ENCODE peak calls at places on chromosomes 3 and 15, in six cellular contexts. W is OCI-LY7, F is transverse colon, S is mammary epithelial cell, R is lung, Q is endothelial cell of umbilical vein. B is an unnamed sample.

GRCh38 chr15:27091270-27091940 is 120.4 kb downstream of the GABRG3 start:
- DNase-seq in W (no peak), F (no peak), S (no peak), R (no peak), Q (no peak), B (no peak)

GRCh38 chr3:185021326-185021725 is 131.5 kb downstream of the C3orf70 start:
- DNase-seq in W (no peak), F (no peak), S (no peak), R (no peak), Q (no peak), B (no peak)

GRCh38 chr15:48458876-48459275 is 127.6 kb downstream of the DUT start:
- DNase-seq in W (no peak), F (no peak), S (no peak), R (no peak), Q (no peak), B (no peak)

GRCh38 chr3:183372911-183373310 is 55.5 kb downstream of the MCF2L2 start:
- DNase-seq in W (no peak), F (no peak), S (no peak), R (no peak), Q (no peak), B (no peak)

GRCh38 chr15:86362556-86362955 is 282.9 kb downstream of the AGBL1 start:
- DNase-seq in W (no peak), F (no peak), S (peak), R (no peak), Q (no peak), B (peak)

GRCh38 chr15:56886878-56887781 is 31.3 kb upstream of the TCF12 start:
- DNase-seq in W (peak), F (peak), S (peak), R (peak), Q (peak), B (peak)

GRCh38 chr3:72728958-72729467 is 119.2 kb downstream of the SHQ1 start:
- DNase-seq in W (no peak), F (no peak), S (no peak), R (no peak), Q (no peak), B (peak)

GRCh38 chr3:45597166-45597565 is 2.6 kb downstream of the LIMD1 start:
- DNase-seq in W (peak), F (peak), S (no peak), R (no peak), Q (no peak), B (no peak)

GRCh38 chr15:63233667-63234419 is 43.6 kb upstream of the APH1B start:
- DNase-seq in W (no peak), F (no peak), S (no peak), R (no peak), Q (peak), B (peak)

GRCh38 chr3:62379206-62379834 is 6.0 kb upstream of the FEZF2 start:
- DNase-seq in W (no peak), F (no peak), S (no peak), R (no peak), Q (no peak), B (no peak)

GRCh38 chr3:115982629-115983028 is 359.3 kb downstream of the GAP43 start:
- DNase-seq in W (no peak), F (no peak), S (no peak), R (no peak), Q (no peak), B (no peak)

GRCh38 chr3:170346481-170347125 is 10.9 kb upstream of the SKIL start:
- DNase-seq in W (no peak), F (no peak), S (peak), R (no peak), Q (no peak), B (peak)

GRCh38 chr3:149450281-149450680 is 24.2 kb upstream of the TM4SF4 start:
- DNase-seq in W (no peak), F (no peak), S (no peak), R (no peak), Q (no peak), B (no peak)

GRCh38 chr3:56595956-56596355 is 39.0 kb downstream of the CCDC66 start:
- DNase-seq in W (no peak), F (no peak), S (no peak), R (no peak), Q (no peak), B (no peak)

GRCh38 chr15:50979041-50979440 is 70.6 kb downstream of the AP4E1 start:
- DNase-seq in W (no peak), F (no peak), S (no peak), R (no peak), Q (no peak), B (no peak)

GRCh38 chr3:12940854-12941253 is 99.5 kb upstream of the RPL32 start:
- DNase-seq in W (no peak), F (no peak), S (no peak), R (no peak), Q (no peak), B (no peak)

GRCh38 chr15:72285927-72286516 is 13.7 kb upstream of the PARP6 start:
- DNase-seq in W (peak), F (peak), S (no peak), R (peak), Q (peak), B (peak)

GRCh38 chr15:98375513-98376360 is 272.6 kb upstream of the IGF1R start:
- DNase-seq in W (no peak), F (no peak), S (no peak), R (no peak), Q (no peak), B (no peak)

GRCh38 chr15:70345251-70346019 is 247.7 kb upstream of the TLE3 start:
- DNase-seq in W (no peak), F (no peak), S (no peak), R (peak), Q (no peak), B (no peak)

GRCh38 chr3:17639765-17640164 is 102.7 kb downstream of the TBC1D5 start:
- DNase-seq in W (no peak), F (no peak), S (peak), R (peak), Q (no peak), B (peak)

GRCh38 chr3:97821413-97821809 is 400 bp upstream of the CRYBG3 start:
- DNase-seq in W (no peak), F (peak), S (no peak), R (peak), Q (no peak), B (no peak)

GRCh38 chr3:193348686-193349085 is 29.9 kb downstream of the ATP13A5 start:
- DNase-seq in W (no peak), F (no peak), S (no peak), R (no peak), Q (no peak), B (no peak)

GRCh38 chr3:7112523-7113056 is 251.7 kb downstream of the GRM7 start:
- DNase-seq in W (no peak), F (no peak), S (no peak), R (no peak), Q (peak), B (no peak)

GRCh38 chr15:74382004-74382816 is 14.8 kb upstream of the CYP11A1 start:
- DNase-seq in W (peak), F (peak), S (peak), R (peak), Q (peak), B (peak)

GRCh38 chr3:50412355-50412754 is 53.0 kb upstream of the TMEM115 start:
- DNase-seq in W (no peak), F (no peak), S (no peak), R (no peak), Q (no peak), B (no peak)

GRCh38 chr3:194928831-194929594 is 243.3 kb downstream of the FAM43A start:
- DNase-seq in W (no peak), F (no peak), S (no peak), R (peak), Q (no peak), B (no peak)

DNA sequence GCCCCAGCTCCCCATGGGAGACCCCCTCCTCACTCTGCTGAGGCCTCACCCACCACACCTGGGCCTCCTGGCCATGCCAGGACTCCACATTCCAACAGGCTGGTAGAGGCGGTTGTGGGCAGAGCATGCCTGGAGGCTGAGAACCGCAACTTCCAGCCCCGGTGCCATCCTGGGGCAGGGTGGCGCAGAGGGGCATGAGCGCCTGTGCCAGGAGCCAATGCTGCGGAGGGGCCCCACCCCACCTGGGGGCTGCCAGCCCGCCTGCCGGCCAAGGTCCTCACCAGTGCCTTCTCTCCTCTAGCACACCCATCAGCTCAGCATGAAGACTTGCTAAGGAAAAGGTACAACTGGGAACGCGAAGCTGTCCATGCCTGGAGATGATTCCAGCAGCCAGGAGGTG is 34.3 kb upstream of the SLC6A6 start:
- DNase-seq in W (no peak), F (no peak), S (no peak), R (no peak), Q (no peak), B (no peak)
- TF ChIP-seq CTCF in W (no peak), F (no peak), S (no peak), R (no peak), Q (no peak), B (no peak)

GRCh38 chr3:46715507-46716175 is 2.0 kb downstream of the PRSS50 start:
- DNase-seq in W (no peak), F (no peak), S (no peak), R (no peak), Q (no peak), B (no peak)

GRCh38 chr3:46719735-46720271 is 2.1 kb upstream of the PRSS50 start:
- DNase-seq in W (no peak), F (no peak), S (no peak), R (no peak), Q (no peak), B (no peak)

GRCh38 chr3:46716461-46717441 is 918 bp downstream of the PRSS50 start:
- DNase-seq in W (no peak), F (no peak), S (no peak), R (peak), Q (no peak), B (no peak)

GRCh38 chr3:46719044-46719565 is 1.4 kb upstream of the PRSS50 start:
- DNase-seq in W (no peak), F (no peak), S (no peak), R (no peak), Q (no peak), B (no peak)

GRCh38 chr3:46717447-46718231 is at the start of gene PRSS50:
- DNase-seq in W (no peak), F (no peak), S (no peak), R (no peak), Q (no peak), B (no peak)
- TF ChIP-seq CTCF in W (peak), F (no peak), S (no peak), R (no peak), Q (peak), B (peak)

DNA sequence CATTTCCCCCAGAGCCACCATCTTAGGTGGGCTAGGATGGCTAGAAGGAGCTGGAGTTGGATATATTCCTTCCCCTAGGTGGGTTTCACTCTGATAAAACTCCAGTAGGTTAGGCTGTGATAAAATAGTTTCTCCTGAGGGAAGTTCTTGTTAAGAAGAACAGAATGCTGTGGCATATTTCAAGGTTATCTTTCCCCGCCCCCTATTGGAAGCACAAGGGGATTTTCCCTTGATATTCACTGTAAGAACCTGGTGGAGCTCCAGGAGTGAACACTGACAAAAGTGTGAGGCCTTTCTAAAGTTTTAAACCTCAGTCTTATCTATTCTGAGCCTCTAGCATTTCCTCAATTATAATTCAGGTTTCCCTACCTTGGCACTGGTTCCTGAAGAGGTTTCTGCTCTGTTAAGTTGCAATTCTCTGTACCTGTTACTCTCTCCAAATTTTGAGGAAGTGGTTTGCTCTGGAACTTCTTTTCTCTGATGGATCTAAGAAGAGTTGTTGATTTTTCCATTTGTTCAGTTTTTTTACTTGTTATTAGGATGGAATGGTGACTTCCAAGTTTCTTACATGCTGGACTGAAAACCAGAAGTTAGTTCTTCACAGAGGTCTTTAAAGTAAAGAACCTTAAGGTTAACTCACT is 113.5 kb downstream of the GMPS start:
- DNase-seq in W (no peak), F (no peak), S (no peak), R (no peak), Q (no peak), B (no peak)
- TF ChIP-seq CTCF in W (no peak), F (no peak), S (no peak), R (no peak), Q (no peak), B (no peak)

DNA sequence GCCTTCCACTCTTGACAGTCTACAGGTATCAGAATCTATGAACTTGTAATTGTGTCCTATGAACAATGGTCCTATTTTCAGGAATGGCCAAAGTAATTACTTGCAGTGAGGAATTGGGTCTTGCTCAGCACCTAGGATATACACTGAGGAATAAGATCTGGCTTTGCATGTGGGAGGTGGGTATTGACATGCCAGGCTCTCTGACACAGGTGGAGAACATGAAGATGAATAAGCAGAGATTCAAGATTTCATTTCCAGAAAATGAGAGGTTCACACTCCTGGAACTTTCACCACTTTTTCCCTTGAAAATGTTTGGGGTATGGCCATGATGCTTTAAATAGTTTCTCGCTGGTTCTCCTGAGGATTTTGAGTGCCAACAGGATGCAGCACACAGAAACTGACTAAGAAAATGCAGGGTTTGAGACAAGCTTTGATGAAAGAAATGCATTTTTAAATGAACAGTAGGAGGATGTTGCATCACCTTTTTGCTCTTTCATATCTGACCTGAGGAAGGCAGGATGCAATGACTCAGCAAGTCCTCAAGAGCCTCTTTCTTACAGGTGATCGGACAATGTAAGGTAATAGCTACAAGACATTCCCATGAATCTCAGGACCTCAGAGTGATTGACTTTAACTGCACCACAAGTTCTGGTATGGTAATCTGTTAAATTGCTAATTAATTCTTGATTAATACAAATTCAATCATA is 3.7 kb downstream of the HRG start:
- DNase-seq in W (peak), F (no peak), S (peak), R (no peak), Q (no peak), B (peak)
- TF ChIP-seq CTCF in W (no peak), F (no peak), S (no peak), R (no peak), Q (no peak), B (no peak)

B was measured in MCF 10A.